ENCODE peak calls at places on chromosomes 5 and 9, in eight cellular contexts. H, Y, C, M, U, X, R and G are unnamed samples.

GRCh38 chr9:109467936-109468335 is 30.2 kb downstream of the PTPN3 start:
- DNase-seq in C (no peak), H (no peak), R (no peak), U (no peak), X (no peak), Y (peak), M (no peak), G (no peak)

GRCh38 chr9:87390361-87390760 is 107.3 kb upstream of the DAPK1 start:
- DNase-seq in Y (peak), U (no peak), M (no peak), X (no peak), R (no peak), C (no peak), H (no peak), G (no peak)

GRCh38 chr5:110038297-110038997 is 348.7 kb downstream of the MAN2A1 start:
- DNase-seq in R (no peak), X (no peak), M (no peak), H (no peak), C (no peak), U (no peak), Y (no peak), G (no peak)

GRCh38 chr5:71767661-71768060 is 48.6 kb downstream of the CARTPT start:
- DNase-seq in H (no peak), Y (no peak), M (no peak), U (no peak), R (no peak), X (no peak), C (no peak), G (peak)

GRCh38 chr9:87581513-87581912 is 83.8 kb downstream of the DAPK1 start:
- DNase-seq in Y (no peak), U (no peak), H (peak), M (no peak), R (no peak), C (no peak), X (no peak), G (no peak)

GRCh38 chr9:75962186-75963036 is 71.9 kb downstream of the PCSK5 start:
- DNase-seq in M (peak), Y (peak), H (no peak), X (no peak), U (no peak), C (no peak), R (no peak), G (no peak)

GRCh38 chr5:75616961-75617660 is 5.9 kb downstream of the ANKDD1B start:
- DNase-seq in R (no peak), Y (no peak), M (no peak), U (no peak), H (no peak), X (no peak), C (no peak), G (no peak)

GRCh38 chr5:111502976-111503375 is 9.4 kb downstream of the STARD4 start:
- DNase-seq in C (no peak), U (no peak), R (no peak), Y (peak), H (no peak), M (no peak), X (no peak), G (no peak)

GRCh38 chr5:174424219-174425053 is 299.9 kb upstream of the MSX2 start:
- DNase-seq in R (no peak), M (no peak), U (no peak), C (no peak), X (no peak), H (no peak), Y (no peak), G (peak)

GRCh38 chr9:108162664-108163063 is 673.1 kb upstream of the KLF4 start:
- DNase-seq in C (no peak), R (no peak), X (no peak), M (no peak), Y (peak), H (peak), U (no peak), G (peak)

GRCh38 chr5:181133610-181134231 is 2.8 kb upstream of the OR2V1 start:
- DNase-seq in H (peak), M (no peak), R (no peak), C (no peak), X (no peak), U (no peak), Y (peak), G (peak)

GRCh38 chr5:139749242-139749641 is 46.4 kb upstream of the PSD2 start:
- DNase-seq in U (no peak), C (no peak), R (no peak), X (no peak), H (no peak), Y (no peak), M (no peak), G (peak)

GRCh38 chr5:40735609-40736008 is 20.2 kb downstream of the TTC33 start:
- DNase-seq in X (no peak), C (no peak), U (no peak), R (no peak), Y (no peak), H (no peak), M (no peak), G (no peak)

GRCh38 chr9:104808030-104808614 is 44.2 kb downstream of the NIPSNAP3B start:
- DNase-seq in U (no peak), Y (peak), H (no peak), X (no peak), R (peak), M (peak), C (no peak), G (peak)

GRCh38 chr5:126415789-126416188 is 7.4 kb upstream of the GRAMD2B start:
- DNase-seq in M (no peak), U (no peak), R (no peak), X (no peak), H (no peak), C (no peak), Y (no peak), G (no peak)

GRCh38 chr5:72597456-72597948 is 90.3 kb upstream of the ZNF366 start:
- DNase-seq in M (no peak), C (no peak), R (no peak), H (peak), U (no peak), Y (peak), X (no peak), G (peak)

GRCh38 chr9:93206576-93207155 is 22.7 kb downstream of the WNK2 start:
- DNase-seq in C (no peak), H (no peak), Y (no peak), X (no peak), R (no peak), U (peak), M (no peak), G (no peak)

GRCh38 chr9:68844623-68845612 is 139.9 kb downstream of the PIP5K1B start:
- DNase-seq in R (peak), M (peak), C (no peak), X (peak), Y (peak), H (no peak), U (peak), G (peak)

DNA sequence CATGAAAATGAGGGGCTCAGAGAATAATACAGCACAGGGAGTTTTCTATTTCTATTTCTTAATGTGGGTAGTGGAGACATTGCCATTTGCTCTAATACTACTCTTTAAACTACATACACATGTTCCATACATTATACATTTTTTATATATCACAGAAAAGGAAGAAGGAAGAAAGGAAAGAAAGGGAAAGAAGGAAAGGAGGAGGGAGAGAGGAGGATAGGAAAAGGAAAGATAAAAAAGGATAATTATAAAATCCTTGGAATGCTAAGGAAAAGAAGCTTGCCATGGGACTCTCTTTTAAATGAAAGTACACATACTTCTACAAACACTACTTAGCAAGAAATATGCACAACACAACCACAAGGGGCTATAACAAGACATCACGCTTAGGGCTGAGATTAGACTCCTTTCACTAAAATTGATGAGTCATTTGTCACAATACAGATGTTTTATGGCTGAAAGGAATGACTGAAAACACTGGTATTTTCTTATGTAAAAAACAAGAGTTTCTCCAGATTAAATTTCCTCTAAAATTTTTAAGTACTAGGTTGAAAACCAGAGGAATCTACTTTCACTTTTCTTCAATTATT is 219.8 kb downstream of the ARL15 start:
- DNase-seq in C (no peak), M (no peak), U (no peak), X (no peak), R (no peak), H (peak), Y (peak), G (peak)
- TF ChIP-seq CTCF in C (no peak), M (no peak), U (peak), X (no peak), R (no peak), H (peak), Y (peak), G (no peak)

GRCh38 chr5:8034852-8035251 is 165.9 kb downstream of the MTRR start:
- DNase-seq in C (no peak), M (no peak), U (no peak), H (no peak), R (peak), Y (no peak), X (no peak), G (no peak)
- TF ChIP-seq CTCF in C (no peak), M (no peak), U (no peak), H (no peak), R (no peak), Y (no peak), X (no peak), G (no peak)

GRCh38 chr9:136785956-136786355 is 5.2 kb upstream of the TMEM141 start:
- DNase-seq in R (no peak), X (no peak), C (no peak), Y (no peak), U (no peak), M (no peak), H (no peak), G (no peak)

GRCh38 chr9:136784997-136785361 is 6.2 kb upstream of the TMEM141 start:
- DNase-seq in Y (no peak), M (no peak), X (no peak), R (no peak), H (no peak), U (no peak), C (no peak), G (no peak)

GRCh38 chr9:136782452-136782851 is 8.7 kb upstream of the TMEM141 start:
- DNase-seq in Y (no peak), H (no peak), R (no peak), M (no peak), C (no peak), U (no peak), X (no peak), G (no peak)

GRCh38 chr9:136786451-136786850 is 4.7 kb upstream of the TMEM141 start:
- DNase-seq in M (no peak), H (no peak), Y (no peak), R (no peak), U (no peak), C (no peak), X (no peak), G (no peak)

DNA sequence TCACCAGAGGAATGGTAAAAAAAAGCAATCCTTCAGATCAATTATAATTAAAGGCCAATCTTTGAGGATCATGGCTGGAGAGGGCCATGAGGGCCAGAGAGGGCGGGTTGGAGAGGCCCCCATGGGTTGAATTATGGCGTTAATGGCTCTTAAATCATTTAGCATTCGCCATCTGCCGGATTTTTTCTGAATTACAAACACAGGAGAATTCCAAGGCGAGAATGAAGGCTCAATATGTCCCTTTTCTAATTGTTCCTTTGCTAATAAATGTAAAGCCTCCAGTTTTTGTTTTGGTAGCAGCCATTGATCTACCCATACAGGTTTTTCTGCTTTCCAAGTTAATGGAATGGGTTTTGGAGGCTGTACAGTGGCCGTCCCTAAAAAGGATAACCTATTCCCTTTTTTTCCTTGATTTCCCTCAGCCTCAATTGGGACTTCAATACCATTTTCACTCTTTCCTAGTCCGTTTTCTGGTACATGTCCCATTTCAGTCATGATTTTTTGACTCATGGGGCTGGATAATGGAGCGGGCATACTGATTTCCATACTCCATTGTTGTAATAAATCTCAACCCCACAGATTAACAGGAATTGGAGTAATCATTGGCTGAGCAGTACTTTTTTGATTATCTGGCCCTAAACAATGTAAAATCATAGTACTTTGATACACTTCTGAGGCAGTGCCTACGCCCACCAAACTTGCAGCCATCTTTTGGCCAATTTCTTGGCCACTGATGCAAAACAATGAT is 6.7 kb upstream of the TMEM141 start:
- DNase-seq in Y (peak), X (peak), H (no peak), C (no peak), R (no peak), M (no peak), U (no peak), G (peak)
- TF ChIP-seq CTCF in Y (peak), X (peak), H (peak), C (peak), R (no peak), M (no peak), U (peak), G (peak)

DNA sequence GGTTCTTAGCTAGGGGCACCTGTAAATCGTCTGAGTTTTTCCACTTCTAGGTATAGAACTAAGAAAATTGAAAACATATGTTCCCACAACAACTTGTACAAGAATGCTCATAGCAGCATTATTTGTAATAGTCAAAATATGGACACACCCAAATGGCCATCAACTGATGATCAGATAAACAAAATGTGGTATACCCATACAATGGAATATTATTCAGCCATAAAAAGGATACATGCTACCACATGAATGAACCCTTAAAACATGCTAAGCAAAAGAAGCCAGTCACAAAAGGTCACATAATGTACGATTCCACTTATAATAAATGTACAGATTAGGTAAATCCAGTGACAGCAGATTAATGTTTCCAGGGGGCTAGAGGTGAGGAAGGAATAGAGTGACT is 46.0 kb upstream of the IL13 start:
- DNase-seq in C (no peak), R (no peak), U (no peak), X (no peak), H (no peak), M (no peak), Y (no peak), G (no peak)
- TF ChIP-seq CTCF in C (no peak), R (no peak), U (no peak), X (no peak), H (no peak), M (no peak), Y (no peak), G (no peak)

GRCh38 chr9:2837915-2838314 is 6.0 kb downstream of the PUM3 start:
- DNase-seq in M (no peak), U (no peak), R (no peak), X (no peak), C (no peak), Y (peak), H (no peak), G (no peak)
- TF ChIP-seq CTCF in M (peak), U (no peak), R (no peak), X (peak), C (no peak), Y (peak), H (no peak), G (peak)

DNA sequence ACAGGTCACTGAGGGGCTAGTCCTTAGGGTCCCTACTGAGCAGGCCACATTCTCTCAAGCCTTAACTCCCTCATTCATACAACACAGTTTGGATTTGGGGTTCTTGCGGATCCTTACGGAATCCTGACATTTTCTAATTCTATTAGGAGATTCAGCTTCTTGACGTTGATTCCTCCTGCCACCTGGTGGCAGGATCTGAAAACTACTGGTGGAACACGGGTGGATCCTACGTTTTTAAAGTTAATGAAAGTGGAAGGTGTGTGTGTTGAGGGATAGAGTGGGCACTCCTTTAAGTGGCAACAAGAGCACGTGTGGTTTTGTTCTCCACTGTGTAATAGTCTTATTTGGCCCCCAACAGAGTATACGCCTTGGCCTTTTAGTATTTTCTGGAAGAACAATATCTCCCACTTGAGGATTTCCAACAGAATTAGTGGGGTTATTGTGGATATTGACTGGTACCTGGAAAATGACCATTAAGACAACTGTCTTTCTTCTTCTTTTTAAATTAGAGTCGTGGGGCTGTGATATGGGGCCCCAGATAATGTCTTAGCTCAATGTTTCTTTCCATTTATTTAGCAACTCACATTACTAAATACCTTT is 25.2 kb downstream of the SLC28A3 start:
- DNase-seq in H (peak), U (peak), M (peak), X (peak), C (peak), Y (peak), R (peak), G (peak)
- TF ChIP-seq CTCF in H (peak), U (peak), M (peak), X (peak), C (peak), Y (peak), R (peak), G (peak)

DNA sequence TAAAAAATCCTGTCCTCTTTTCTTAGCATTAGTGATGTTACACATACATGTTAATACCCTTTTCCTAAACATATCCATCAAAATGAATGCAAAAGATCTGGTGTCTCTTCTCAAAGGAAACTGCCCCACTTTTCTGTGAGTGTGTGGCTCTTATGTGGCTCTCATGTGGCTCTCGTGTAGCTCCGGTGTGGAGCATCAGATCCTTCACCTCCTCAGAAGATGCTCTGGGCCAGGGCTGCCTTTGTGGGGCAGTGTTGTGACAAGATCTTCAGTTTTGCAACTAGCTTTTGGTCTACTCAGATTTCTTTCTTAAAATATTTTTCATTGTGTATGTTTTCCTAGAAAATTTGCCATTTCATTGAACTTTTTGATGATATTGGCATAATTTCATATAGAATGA is 19.3 kb downstream of the GARNL3 start:
- DNase-seq in C (no peak), Y (peak), U (no peak), H (no peak), M (no peak), R (peak), X (peak), G (peak)
- TF ChIP-seq CTCF in C (no peak), Y (peak), U (no peak), H (no peak), M (no peak), R (no peak), X (peak), G (peak)

GRCh38 chr5:114305402-114306207 is 56.3 kb upstream of the KCNN2 start:
- DNase-seq in M (no peak), C (no peak), R (no peak), U (no peak), Y (peak), H (peak), X (peak), G (peak)
- TF ChIP-seq CTCF in M (no peak), C (no peak), R (peak), U (peak), Y (peak), H (peak), X (peak), G (peak)

DNA sequence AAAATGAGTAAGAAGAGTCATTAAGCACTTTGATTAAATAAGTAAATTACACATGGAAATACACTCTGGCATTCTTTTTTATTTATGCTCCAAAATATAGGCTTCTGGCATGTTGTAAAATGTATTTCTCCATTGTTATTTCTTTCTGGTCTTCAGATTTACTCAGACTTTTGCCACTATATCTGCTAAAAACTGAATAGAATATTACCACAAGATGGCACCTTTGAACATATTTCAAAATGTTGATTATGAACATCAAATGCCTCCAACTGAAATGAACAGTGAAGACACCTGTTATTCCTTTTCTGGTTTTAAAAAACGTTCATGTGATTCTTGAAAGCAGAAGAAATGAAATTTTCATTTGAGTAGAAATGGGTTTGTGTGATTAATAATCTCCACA is 23.6 kb downstream of the TYRP1 start:
- DNase-seq in U (no peak), Y (no peak), C (no peak), R (no peak), M (no peak), H (no peak), X (no peak), G (no peak)
- TF ChIP-seq CTCF in U (no peak), Y (no peak), C (no peak), R (no peak), M (no peak), H (no peak), X (peak), G (peak)

DNA sequence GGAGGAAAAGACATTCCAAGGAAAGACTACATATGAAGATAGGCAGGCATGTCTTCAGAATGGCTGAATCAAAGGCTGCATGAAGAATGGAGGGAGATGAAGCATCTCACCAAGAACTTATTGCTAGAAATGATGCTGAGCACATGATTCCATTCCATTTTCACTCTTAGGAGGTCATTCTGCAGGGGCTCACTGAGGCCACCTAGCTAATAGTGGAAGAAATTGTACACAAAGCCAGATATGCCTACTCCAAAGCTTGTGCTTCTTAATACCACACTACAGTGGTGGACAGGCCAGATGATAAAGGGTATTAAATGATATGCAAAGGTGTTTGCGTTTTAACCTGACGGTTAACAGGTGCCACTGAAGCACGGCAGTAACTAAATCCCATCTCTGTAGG is 14.7 kb downstream of the NDUFA8 start:
- DNase-seq in M (no peak), Y (peak), U (no peak), R (no peak), H (no peak), C (no peak), X (peak), G (no peak)
- TF ChIP-seq CTCF in M (no peak), Y (peak), U (no peak), R (no peak), H (peak), C (no peak), X (peak), G (no peak)